ENCODE peak calls at places on chromosomes 1 and 21, in eight cellular contexts. P is ovary, L is GM13977, W is AG09309, T is fibroblast of mammary gland, V is choroid plexus epithelial cell, D is right lobe of liver, B is Calu3. U is an unnamed sample.

GRCh38 chr1:119546641-119547040 is 39.6 kb downstream of the HSD3B1 start:
- DNase-seq in L (no peak), T (no peak), W (no peak), V (no peak), D (no peak), B (no peak), P (no peak), U (no peak)

GRCh38 chr1:64745986-64746940 is 1.4 kb downstream of the RAVER2 start:
- DNase-seq in T (peak; percentile 2), D (no peak), B (no peak), L (no peak), P (no peak), V (peak; percentile 67), W (no peak), U (no peak)

GRCh38 chr1:10328534-10328933 is 70.3 kb upstream of the PGD start:
- DNase-seq in P (no peak), T (no peak), W (no peak), V (no peak), L (no peak), B (no peak), D (no peak), U (no peak)

GRCh38 chr21:46097826-46098286 is at the start of gene COL6A2:
- DNase-seq in P (peak; percentile 82), D (peak; percentile 47), T (peak; percentile 72), L (peak; percentile 73), B (peak; percentile 32), W (no peak), V (peak; percentile 59), U (peak; percentile 76)

GRCh38 chr1:207129053-207129452 is 25.0 kb downstream of the C4BPA start:
- DNase-seq in L (no peak), B (no peak), W (no peak), V (no peak), T (no peak), D (no peak), P (no peak), U (no peak)

GRCh38 chr1:40317394-40318074 is 448 bp upstream of the COL9A2 start:
- DNase-seq in P (no peak), W (no peak), D (no peak), B (no peak), L (no peak), V (no peak), T (no peak), U (no peak)

GRCh38 chr1:31795096-31795675 is 20.6 kb downstream of the SPOCD1 start:
- DNase-seq in B (no peak), P (no peak), V (no peak), D (no peak), L (no peak), T (no peak), W (no peak), U (no peak)

GRCh38 chr1:241603626-241604337 is 36.4 kb downstream of the CHML start:
- DNase-seq in P (no peak), V (peak; percentile 77), L (no peak), T (peak; percentile 88), D (no peak), B (no peak), W (peak; percentile 43), U (no peak)

GRCh38 chr1:27506703-27507102 is 16.7 kb upstream of the WASF2 start:
- DNase-seq in V (no peak), D (no peak), W (no peak), L (no peak), P (no peak), B (no peak), T (no peak), U (no peak)

GRCh38 chr1:115430717-115431116 is 92.7 kb upstream of the NGF start:
- DNase-seq in B (peak; percentile 30), T (peak; percentile 98), P (no peak), V (peak; percentile 90), L (no peak), W (peak; percentile 90), D (no peak), U (no peak)

GRCh38 chr1:101089608-101090007 is 64.0 kb upstream of the DPH5 start:
- DNase-seq in L (no peak), B (no peak), D (no peak), V (no peak), W (no peak), T (no peak), P (no peak), U (no peak)

GRCh38 chr1:81155131-81155530 is 645.6 kb upstream of the ADGRL2 start:
- DNase-seq in L (no peak), W (no peak), V (peak; percentile 70), B (no peak), T (peak; percentile 22), D (no peak), P (no peak), U (no peak)

GRCh38 chr1:44345187-44345775 is 9.8 kb downstream of the ERI3 start:
- DNase-seq in D (no peak), B (no peak), P (no peak), T (no peak), V (no peak), W (no peak), L (no peak), U (no peak)

GRCh38 chr1:7613106-7613850 is 157.8 kb upstream of the VAMP3 start:
- DNase-seq in P (no peak), W (no peak), L (no peak), D (peak; percentile 29), T (no peak), V (no peak), B (no peak), U (no peak)

GRCh38 chr1:168637350-168637991 is 61.1 kb downstream of the XCL1 start:
- DNase-seq in V (peak; percentile 57), B (peak; percentile 18), D (no peak), L (peak; percentile 25), T (peak; percentile 63), P (no peak), W (peak; percentile 10), U (peak; percentile 19)

GRCh38 chr1:205570796-205571537 is 60.8 kb downstream of the ELK4 start:
- DNase-seq in B (no peak), V (no peak), D (peak; percentile 17), P (no peak), T (peak; percentile 6), L (no peak), W (no peak), U (no peak)

GRCh38 chr1:10699470-10699835 is 97.0 kb downstream of the CASZ1 start:
- DNase-seq in P (no peak), V (no peak), L (no peak), T (no peak), B (peak; percentile 50), W (no peak), D (no peak), U (no peak)

GRCh38 chr1:94250341-94250740 is 13.0 kb upstream of the ARHGAP29 start:
- DNase-seq in P (no peak), V (no peak), D (no peak), B (peak; percentile 50), T (no peak), L (no peak), W (no peak), U (no peak)

GRCh38 chr1:206048582-206048981 is 4.4 kb upstream of the RHEX start:
- DNase-seq in W (no peak), L (no peak), V (no peak), P (no peak), T (no peak), B (peak; percentile 94), D (peak; percentile 78), U (no peak)

DNA sequence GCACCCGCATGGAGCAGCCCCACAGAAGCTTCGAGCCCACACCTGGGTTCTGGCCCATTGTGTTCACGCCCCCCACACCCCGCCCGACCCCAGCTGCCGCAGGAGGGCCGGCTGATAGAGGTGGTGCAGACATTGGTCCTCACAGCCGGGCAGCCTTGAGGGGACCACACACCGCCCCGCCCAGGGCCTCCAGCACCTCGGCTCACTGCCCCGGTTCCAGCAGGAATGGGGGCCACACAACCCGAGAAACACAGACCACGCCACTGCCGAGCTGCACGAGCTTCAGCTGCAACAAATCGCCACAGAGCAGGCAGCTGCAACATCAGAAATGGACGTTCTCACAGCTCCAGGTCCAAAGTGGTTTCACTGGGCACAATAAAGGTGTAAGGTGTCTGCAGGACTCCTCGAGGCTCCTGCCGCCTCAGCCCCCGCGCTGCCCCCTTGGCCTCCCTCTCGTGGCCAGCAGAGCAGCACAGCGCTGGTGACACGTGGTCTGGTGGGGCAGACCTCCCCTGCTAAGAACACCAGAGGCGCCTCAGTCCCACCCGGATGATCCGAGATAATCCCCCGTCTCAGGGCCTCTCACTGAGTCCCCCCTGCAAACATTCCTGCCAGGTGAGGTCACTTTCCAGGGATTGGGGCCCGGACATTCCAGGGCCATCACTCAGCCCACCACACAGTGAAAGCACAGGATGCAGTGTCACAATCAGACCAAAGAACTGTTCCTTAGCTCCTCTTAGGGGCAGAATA is 62.3 kb upstream of the ADARB1 start:
- DNase-seq in T (peak; percentile 83), W (peak; percentile 64), B (peak; percentile 58), L (no peak), P (peak; percentile 14), V (peak; percentile 87), D (no peak), U (peak; percentile 51)
- TF ChIP-seq CTCF in T (no peak), W (peak; percentile 24), B (no peak), L (no peak), P (no peak), V (peak; percentile 34), D (no peak), U (no peak)

DNA sequence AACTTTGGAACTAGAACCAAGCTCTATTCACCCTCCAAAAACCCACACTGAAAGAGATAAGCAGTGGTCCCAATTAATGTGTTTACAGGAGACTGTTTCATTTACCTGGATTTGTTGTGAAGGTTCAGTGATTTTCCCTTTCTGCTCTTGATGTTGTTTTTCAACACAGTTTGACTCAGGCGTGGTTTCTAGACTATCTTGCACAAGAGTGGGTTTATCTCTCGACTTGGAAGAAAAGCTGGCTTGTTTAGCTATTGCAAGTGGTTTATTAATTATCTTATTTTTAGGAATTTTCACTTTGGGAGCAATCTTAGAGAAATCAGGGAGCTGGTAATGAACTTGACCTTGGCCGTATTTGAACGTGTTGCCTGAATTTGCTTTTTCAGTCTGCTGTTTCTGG is 5.3 kb downstream of the AKNAD1 start:
- DNase-seq in L (no peak), P (no peak), T (peak; percentile 7), V (peak; percentile 28), D (no peak), B (no peak), W (no peak), U (no peak)
- TF ChIP-seq CTCF in L (no peak), P (no peak), T (no peak), V (no peak), D (no peak), B (no peak), W (no peak), U (no peak)

GRCh38 chr1:184757891-184758290 is 3.2 kb upstream of the EDEM3 start:
- DNase-seq in P (no peak), D (no peak), B (no peak), L (no peak), W (no peak), V (no peak), T (no peak), U (no peak)
- TF ChIP-seq CTCF in P (no peak), D (no peak), B (no peak), L (no peak), W (no peak), V (no peak), T (no peak), U (no peak)

DNA sequence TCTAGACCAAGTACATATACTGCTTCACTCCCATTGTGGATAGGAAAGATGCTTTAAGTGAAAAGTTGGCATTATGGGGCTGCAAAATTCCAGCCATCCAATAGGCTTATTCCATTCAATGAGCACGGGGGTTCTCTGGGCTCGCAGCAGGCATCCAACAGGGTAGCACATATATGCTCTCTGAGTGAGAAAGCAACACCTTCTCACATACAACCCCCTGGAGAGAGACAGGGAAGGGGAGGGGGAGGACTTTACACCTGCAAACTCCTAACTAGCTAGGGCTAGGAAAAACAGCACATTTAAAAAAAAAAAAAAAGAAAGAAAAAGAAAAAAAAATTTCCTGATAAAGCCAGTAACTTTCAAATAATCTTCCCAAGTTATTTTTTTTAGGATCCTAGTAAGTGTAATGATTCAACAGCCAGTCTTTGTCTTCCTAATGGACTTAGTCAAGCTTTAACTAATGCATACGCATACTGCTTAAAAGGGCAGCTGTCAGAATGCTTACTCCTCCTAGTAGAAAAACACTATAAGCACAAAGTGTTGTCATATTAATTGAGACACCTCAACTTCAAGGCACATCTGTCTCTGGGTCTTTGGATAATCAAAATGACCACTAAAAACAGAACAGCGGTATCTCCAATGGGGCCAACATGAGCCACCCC is 18.7 kb downstream of the PSMB2 start:
- DNase-seq in L (no peak), W (no peak), T (no peak), V (no peak), P (no peak), D (no peak), B (no peak), U (no peak)
- TF ChIP-seq CTCF in L (no peak), W (no peak), T (no peak), V (no peak), P (no peak), D (no peak), B (no peak), U (no peak)